ENCODE peak calls at places on chromosomes 3 and 15, in five cellular contexts. One of them, this sample, is unnamed.

GRCh38 chr3:149576071-149576564 is 81.7 kb downstream of the WWTR1 start:
- DNase-seq in hepatocyte: peak
- DNase-seq in K562: peak
- DNase-seq in endodermal cell: peak
- DNase-seq in heart left ventricle: no peak
- DNase-seq in this sample: peak

GRCh38 chr3:83813176-83813575 is 1145.6 kb upstream of the CADM2 start:
- DNase-seq in hepatocyte: no peak
- DNase-seq in heart left ventricle: no peak
- DNase-seq in K562: no peak
- DNase-seq in endodermal cell: no peak
- DNase-seq in this sample: no peak

GRCh38 chr3:12618426-12618825 is 45.5 kb downstream of the RAF1 start:
- DNase-seq in endodermal cell: no peak
- DNase-seq in hepatocyte: no peak
- DNase-seq in heart left ventricle: no peak
- DNase-seq in K562: no peak
- DNase-seq in this sample: no peak

GRCh38 chr15:29356807-29357206 is 87.2 kb upstream of the NSMCE3 start:
- DNase-seq in K562: no peak
- DNase-seq in hepatocyte: no peak
- DNase-seq in endodermal cell: no peak
- DNase-seq in heart left ventricle: no peak
- DNase-seq in this sample: no peak

GRCh38 chr3:57757642-57758297 is 1.7 kb downstream of the SLMAP start:
- DNase-seq in K562: peak
- DNase-seq in endodermal cell: peak
- DNase-seq in hepatocyte: peak
- DNase-seq in heart left ventricle: no peak
- DNase-seq in this sample: peak

GRCh38 chr3:115688408-115688807 is 65.1 kb downstream of the GAP43 start:
- DNase-seq in hepatocyte: no peak
- DNase-seq in K562: no peak
- DNase-seq in heart left ventricle: no peak
- DNase-seq in endodermal cell: no peak
- DNase-seq in this sample: no peak

GRCh38 chr3:70360985-70361384 is 48.5 kb upstream of the MDFIC2 start:
- DNase-seq in heart left ventricle: no peak
- DNase-seq in K562: no peak
- DNase-seq in hepatocyte: peak
- DNase-seq in endodermal cell: no peak
- DNase-seq in this sample: peak

GRCh38 chr15:70104227-70104626 is 6.5 kb upstream of the TLE3 start:
- DNase-seq in hepatocyte: no peak
- DNase-seq in K562: no peak
- DNase-seq in heart left ventricle: no peak
- DNase-seq in endodermal cell: peak
- DNase-seq in this sample: no peak

GRCh38 chr3:45057557-45057956 is 31.5 kb downstream of the CLEC3B start:
- DNase-seq in K562: no peak
- DNase-seq in hepatocyte: no peak
- DNase-seq in heart left ventricle: no peak
- DNase-seq in endodermal cell: no peak
- DNase-seq in this sample: no peak

GRCh38 chr15:79310985-79311900 is at the start of gene TMED3:
- DNase-seq in K562: peak
- DNase-seq in endodermal cell: peak
- DNase-seq in heart left ventricle: peak
- DNase-seq in hepatocyte: peak
- DNase-seq in this sample: no peak

GRCh38 chr3:106811376-106811775 is 565.9 kb upstream of the CCDC54 start:
- DNase-seq in hepatocyte: no peak
- DNase-seq in heart left ventricle: no peak
- DNase-seq in endodermal cell: no peak
- DNase-seq in K562: no peak
- DNase-seq in this sample: no peak

GRCh38 chr3:59774613-59775012 is 724.8 kb upstream of the CFAP20DC start:
- DNase-seq in heart left ventricle: no peak
- DNase-seq in endodermal cell: no peak
- DNase-seq in hepatocyte: no peak
- DNase-seq in K562: no peak
- DNase-seq in this sample: no peak

GRCh38 chr15:31271706-31272557 is 54.7 kb upstream of the KLF13 start:
- DNase-seq in hepatocyte: no peak
- DNase-seq in K562: no peak
- DNase-seq in endodermal cell: peak
- DNase-seq in heart left ventricle: no peak
- DNase-seq in this sample: no peak

GRCh38 chr15:73081321-73081958 is 29.2 kb downstream of the NEO1 start:
- DNase-seq in K562: peak
- DNase-seq in endodermal cell: no peak
- DNase-seq in heart left ventricle: no peak
- DNase-seq in hepatocyte: peak
- DNase-seq in this sample: peak

GRCh38 chr15:73714695-73715301 is 30.6 kb downstream of the CD276 start:
- DNase-seq in K562: no peak
- DNase-seq in hepatocyte: no peak
- DNase-seq in endodermal cell: no peak
- DNase-seq in heart left ventricle: no peak
- DNase-seq in this sample: no peak

GRCh38 chr3:53144446-53144845 is 14.2 kb upstream of the RFT1 start:
- DNase-seq in heart left ventricle: no peak
- DNase-seq in endodermal cell: no peak
- DNase-seq in K562: no peak
- DNase-seq in hepatocyte: no peak
- DNase-seq in this sample: no peak

GRCh38 chr15:80228959-80229610 is 22.9 kb downstream of the CTXND1 start:
- DNase-seq in hepatocyte: peak
- DNase-seq in endodermal cell: no peak
- DNase-seq in K562: no peak
- DNase-seq in heart left ventricle: no peak
- DNase-seq in this sample: peak

GRCh38 chr3:114445233-114445632 is 151.4 kb downstream of the TIGIT start:
- DNase-seq in K562: no peak
- DNase-seq in endodermal cell: no peak
- DNase-seq in heart left ventricle: no peak
- DNase-seq in hepatocyte: no peak
- DNase-seq in this sample: no peak

GRCh38 chr3:114449271-114450007 is 155.6 kb downstream of the TIGIT start:
- DNase-seq in K562: no peak
- DNase-seq in hepatocyte: no peak
- DNase-seq in endodermal cell: no peak
- DNase-seq in heart left ventricle: no peak
- DNase-seq in this sample: no peak

GRCh38 chr3:114446605-114447004 is 152.8 kb downstream of the TIGIT start:
- DNase-seq in K562: no peak
- DNase-seq in endodermal cell: no peak
- DNase-seq in heart left ventricle: no peak
- DNase-seq in hepatocyte: no peak
- DNase-seq in this sample: no peak

GRCh38 chr3:114447950-114448479 is 154.2 kb downstream of the TIGIT start:
- DNase-seq in K562: no peak
- DNase-seq in hepatocyte: no peak
- DNase-seq in endodermal cell: no peak
- DNase-seq in heart left ventricle: no peak
- DNase-seq in this sample: no peak

DNA sequence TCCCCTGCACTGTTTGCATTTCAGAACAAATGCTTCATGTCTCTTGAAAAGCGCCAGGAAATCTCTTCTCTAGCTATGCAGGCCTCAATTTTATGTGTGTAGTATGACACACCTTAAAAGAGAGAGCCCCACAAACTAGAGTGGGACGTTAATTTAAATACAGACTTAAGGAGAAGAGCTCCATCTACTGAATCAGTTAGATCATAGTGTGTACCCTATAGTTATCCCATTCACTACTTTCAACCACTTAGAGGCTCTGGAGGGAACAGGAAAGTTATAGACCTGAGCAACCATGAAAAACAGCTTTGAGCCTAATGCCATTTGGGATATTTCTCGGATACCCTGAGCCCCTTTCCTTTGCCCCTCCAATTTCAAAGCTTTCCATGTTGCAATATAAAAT is 153.7 kb downstream of the TIGIT start:
- DNase-seq in heart left ventricle: no peak
- DNase-seq in K562: no peak
- DNase-seq in hepatocyte: no peak
- DNase-seq in endodermal cell: no peak
- DNase-seq in this sample: no peak
- TF ChIP-seq CTCF in heart left ventricle: no peak
- TF ChIP-seq CTCF in K562: no peak
- TF ChIP-seq CTCF in hepatocyte: peak
- TF ChIP-seq CTCF in endodermal cell: no peak
- TF ChIP-seq CTCF in this sample: no peak

GRCh38 chr3:184564685-184565385 is 3.2 kb downstream of the EPHB3 start:
- DNase-seq in K562: no peak
- DNase-seq in hepatocyte: no peak
- DNase-seq in endodermal cell: no peak
- DNase-seq in heart left ventricle: peak
- DNase-seq in this sample: no peak
- H3K4me3 ChIP-seq in K562: no peak
- H3K4me3 ChIP-seq in hepatocyte: no peak
- H3K4me3 ChIP-seq in endodermal cell: peak
- H3K4me3 ChIP-seq in heart left ventricle: no peak
- H3K4me3 ChIP-seq in this sample: no peak

GRCh38 chr3:134672571-134672970 is 21.7 kb upstream of the KY start:
- DNase-seq in heart left ventricle: no peak
- DNase-seq in endodermal cell: no peak
- DNase-seq in hepatocyte: no peak
- DNase-seq in K562: no peak
- DNase-seq in this sample: no peak
- TF ChIP-seq CTCF in heart left ventricle: no peak
- TF ChIP-seq CTCF in endodermal cell: no peak
- TF ChIP-seq CTCF in hepatocyte: no peak
- TF ChIP-seq CTCF in K562: no peak
- TF ChIP-seq CTCF in this sample: no peak

DNA sequence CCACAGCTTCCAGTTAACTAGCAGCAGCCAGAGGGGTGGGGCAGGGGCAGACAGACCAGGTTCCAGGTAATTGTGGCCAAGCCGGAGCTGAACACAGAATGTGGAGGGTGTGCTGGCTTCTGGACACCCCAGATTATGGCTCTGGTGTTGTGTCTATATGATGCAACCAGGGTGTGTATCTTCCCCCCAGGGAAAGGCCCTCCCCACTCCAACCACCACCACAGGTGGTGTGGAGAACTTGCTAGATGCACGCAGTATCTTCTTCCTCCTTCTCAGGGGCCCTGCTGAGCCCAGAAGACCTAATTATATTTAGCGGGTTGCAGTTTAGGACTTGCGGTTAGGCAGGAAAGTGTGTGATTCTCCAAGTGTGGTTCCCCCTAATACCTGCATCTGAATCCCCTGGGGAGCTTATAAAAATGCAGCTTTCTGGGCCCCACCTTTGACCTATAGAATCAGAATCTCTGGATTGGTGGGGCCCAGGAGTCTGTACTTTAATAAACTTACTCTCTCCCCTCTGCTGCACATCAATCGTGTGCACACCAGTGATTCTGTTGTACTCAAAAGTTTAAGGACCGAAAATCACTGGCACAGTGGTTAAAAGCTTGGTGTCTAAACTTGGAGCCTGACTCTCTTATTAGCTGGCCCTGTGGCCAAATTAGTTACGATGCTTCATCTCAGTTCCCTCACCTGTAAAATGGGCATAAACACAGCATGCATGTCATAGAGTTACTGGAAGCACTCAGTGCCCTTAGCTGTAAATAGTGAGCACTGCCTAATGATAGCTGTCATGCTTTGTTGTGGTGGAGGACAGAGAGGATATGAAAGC is 379.1 kb upstream of the PROK2 start:
- DNase-seq in heart left ventricle: no peak
- DNase-seq in hepatocyte: no peak
- DNase-seq in endodermal cell: no peak
- DNase-seq in K562: peak
- DNase-seq in this sample: no peak
- H3K4me3 ChIP-seq in heart left ventricle: no peak
- H3K4me3 ChIP-seq in hepatocyte: no peak
- H3K4me3 ChIP-seq in endodermal cell: no peak
- H3K4me3 ChIP-seq in K562: no peak
- H3K4me3 ChIP-seq in this sample: no peak

GRCh38 chr3:120040813-120041377 is 53.4 kb downstream of the GSK3B start:
- DNase-seq in K562: no peak
- DNase-seq in hepatocyte: no peak
- DNase-seq in heart left ventricle: no peak
- DNase-seq in endodermal cell: peak
- DNase-seq in this sample: no peak

GRCh38 chr3:120039642-120040610 is 54.3 kb downstream of the GSK3B start:
- DNase-seq in hepatocyte: peak
- DNase-seq in K562: peak
- DNase-seq in heart left ventricle: no peak
- DNase-seq in endodermal cell: peak
- DNase-seq in this sample: no peak
- TF ChIP-seq CTCF in hepatocyte: peak
- TF ChIP-seq CTCF in K562: peak
- TF ChIP-seq CTCF in heart left ventricle: no peak
- TF ChIP-seq CTCF in endodermal cell: peak
- TF ChIP-seq CTCF in this sample: peak

GRCh38 chr3:181696641-181697230 is 15.0 kb upstream of the SOX2 start:
- DNase-seq in endodermal cell: no peak
- DNase-seq in hepatocyte: no peak
- DNase-seq in K562: no peak
- DNase-seq in heart left ventricle: no peak
- DNase-seq in this sample: no peak
- H3K4me3 ChIP-seq in endodermal cell: peak
- H3K4me3 ChIP-seq in hepatocyte: no peak
- H3K4me3 ChIP-seq in K562: no peak
- H3K4me3 ChIP-seq in heart left ventricle: no peak
- H3K4me3 ChIP-seq in this sample: no peak

This sample was measured in epithelial cell of proximal tubule.